ENCODE peak calls at places on chromosomes 13 and 19, in five cellular contexts. D is upper lobe of left lung, F is H1, O is breast epithelium, N is spleen. J is an unnamed sample.
A peak's percentile ranks its signal among the peaks of the same experiment; 100 is the strongest.

GRCh38 chr13:20192470-20193141 is at the start of gene GJB2:
- DNase-seq in D (no peak), F (no peak), O (no peak), N (no peak), J (no peak)

GRCh38 chr19:47671499-47671898 is 41.7 kb upstream of the EHD2 start:
- DNase-seq in D (no peak), F (no peak), O (no peak), N (no peak), J (no peak)

GRCh38 chr13:103859952-103860351 is 793.7 kb upstream of the SLC10A2 start:
- DNase-seq in D (no peak), F (no peak), O (no peak), N (no peak), J (no peak)

GRCh38 chr19:48090281-48090802 is 20.3 kb downstream of the PLA2G4C start:
- DNase-seq in D (no peak), F (no peak), O (no peak), N (no peak), J (no peak)

GRCh38 chr19:53813996-53814395 is 10.1 kb downstream of the NLRP12 start:
- DNase-seq in D (no peak), F (no peak), O (no peak), N (no peak), J (no peak)

GRCh38 chr13:32940601-32941000 is 75.6 kb upstream of the KL start:
- DNase-seq in D (no peak), F (no peak), O (no peak), N (no peak), J (no peak)

GRCh38 chr13:21670006-21670882 is 629 bp upstream of the FGF9 start:
- DNase-seq in D (peak; percentile 50), F (no peak), O (no peak), N (peak; percentile 90), J (peak; percentile 74)

GRCh38 chr13:98033277-98034247 is 80.1 kb downstream of the IPO5 start:
- DNase-seq in D (no peak), F (no peak), O (no peak), N (no peak), J (no peak)

GRCh38 chr19:48735031-48735615 is 5.3 kb downstream of the RASIP1 start:
- DNase-seq in D (peak; percentile 53), F (no peak), O (no peak), N (no peak), J (no peak)

GRCh38 chr13:98475521-98475920 is 101.4 kb downstream of the STK24 start:
- DNase-seq in D (peak; percentile 62), F (no peak), O (no peak), N (no peak), J (no peak)

GRCh38 chr19:30784850-30785459 is 412.8 kb downstream of the ZNF536 start:
- DNase-seq in D (peak; percentile 49), F (peak; percentile 13), O (no peak), N (peak; percentile 84), J (peak; percentile 76)

GRCh38 chr13:79450110-79450509 is 30.8 kb upstream of the NDFIP2 start:
- DNase-seq in D (no peak), F (no peak), O (no peak), N (no peak), J (no peak)

GRCh38 chr19:57171551-57172081 is 4.3 kb upstream of the DUXA start:
- DNase-seq in D (no peak), F (peak; percentile 15), O (peak; percentile 34), N (peak; percentile 77), J (peak; percentile 76)

DNA sequence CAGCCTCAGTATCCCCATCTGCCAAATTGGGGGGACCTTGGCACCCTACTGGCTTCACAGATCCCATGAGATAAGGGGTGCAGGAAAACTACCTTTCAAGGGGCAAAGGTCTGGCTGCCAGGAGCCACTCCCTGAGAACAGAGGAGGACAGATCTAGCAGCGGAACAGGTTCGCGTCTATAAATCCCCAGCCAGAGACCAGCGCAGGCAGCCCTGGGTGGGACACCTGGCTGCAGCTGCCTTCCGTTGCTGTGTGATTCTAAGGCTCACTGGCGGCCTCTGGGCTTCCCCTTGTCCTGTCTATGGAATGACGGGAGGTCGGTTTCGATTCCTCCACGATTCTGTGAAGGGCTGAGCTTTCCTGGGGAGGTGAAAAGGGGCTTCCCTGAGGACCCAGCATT is 7.3 kb downstream of the RELB start:
- DNase-seq in D (no peak), F (no peak), O (no peak), N (no peak), J (no peak)
- TF ChIP-seq POLR2AphosphoS5 in D (no peak), F (no peak), O (no peak), N (no peak), J (no peak)

GRCh38 chr19:3369337-3370213 is 3.2 kb downstream of the NFIC start:
- DNase-seq in D (peak; percentile 77), F (no peak), O (no peak), N (peak; percentile 84), J (peak; percentile 94)
- TF ChIP-seq CTCF in D (no peak), F (no peak), O (no peak), N (no peak), J (no peak)

GRCh38 chr19:40960062-40960685 is 30.9 kb upstream of the CYP2B6 start:
- DNase-seq in D (no peak), F (no peak), O (no peak), N (no peak), J (no peak)
- TF ChIP-seq POLR2AphosphoS5 in D (no peak), F (no peak), O (no peak), N (no peak), J (no peak)

GRCh38 chr19:35740423-35741215 is 1.6 kb downstream of the IGFLR1 start:
- DNase-seq in D (peak; percentile 99), F (peak; percentile 93), O (peak; percentile 97), N (peak; percentile 99), J (peak; percentile 99)
- TF ChIP-seq CTCF in D (no peak), F (peak; percentile 31), O (no peak), N (peak; percentile 42), J (no peak)

DNA sequence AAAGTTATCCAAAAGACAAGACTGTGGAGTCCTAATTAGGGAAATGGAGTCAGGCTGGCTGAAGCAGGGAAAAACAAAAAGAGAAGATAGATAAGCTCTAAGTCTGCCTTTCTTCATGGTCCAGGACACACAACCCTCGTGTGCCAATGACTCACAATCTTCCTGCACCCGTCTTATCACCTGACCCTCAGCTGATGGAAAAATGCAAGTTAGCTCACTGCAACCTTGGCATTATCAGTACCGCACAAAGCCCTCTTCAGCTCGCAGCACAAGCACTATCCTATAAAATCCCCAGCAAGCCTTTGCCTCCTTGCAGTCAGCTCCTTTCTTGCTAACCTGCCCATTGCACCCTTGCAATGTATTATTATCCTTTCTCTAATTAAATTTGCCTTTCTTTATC is 4.3 kb downstream of the OR7A5 start:
- DNase-seq in D (no peak), F (no peak), O (no peak), N (no peak), J (no peak)
- TF ChIP-seq POLR2AphosphoS5 in D (no peak), F (no peak), O (no peak), N (no peak), J (no peak)